ENCODE peak calls at places on chromosomes 4 and X, in ten cellular contexts. One of them, this sample, is unnamed.

GRCh38 chr4:34198966-34199365 is 2045.3 kb downstream of the ARAP2 start:
- DNase-seq in epithelial cell of esophagus: peak
- DNase-seq in choroid plexus epithelial cell: no peak
- DNase-seq in gastrocnemius medialis: no peak
- DNase-seq in HFF-Myc: no peak
- DNase-seq in IMR-90: no peak
- DNase-seq in fibroblast of the aortic adventitia: no peak
- DNase-seq in breast epithelium: no peak
- DNase-seq in OCI-LY7: no peak
- DNase-seq in stomach: no peak
- DNase-seq in this sample: no peak

GRCh38 chr4:525660-526059 is 26.6 kb downstream of the PIGG start:
- DNase-seq in epithelial cell of esophagus: no peak
- DNase-seq in choroid plexus epithelial cell: no peak
- DNase-seq in gastrocnemius medialis: no peak
- DNase-seq in HFF-Myc: no peak
- DNase-seq in IMR-90: no peak
- DNase-seq in fibroblast of the aortic adventitia: no peak
- DNase-seq in breast epithelium: no peak
- DNase-seq in OCI-LY7: no peak
- DNase-seq in stomach: no peak
- DNase-seq in this sample: no peak

GRCh38 chrX:98568795-98569194 is 1685.1 kb downstream of the RPA4 start:
- DNase-seq in epithelial cell of esophagus: no peak
- DNase-seq in choroid plexus epithelial cell: no peak
- DNase-seq in gastrocnemius medialis: no peak
- DNase-seq in HFF-Myc: no peak
- DNase-seq in IMR-90: no peak
- DNase-seq in fibroblast of the aortic adventitia: no peak
- DNase-seq in breast epithelium: no peak
- DNase-seq in OCI-LY7: no peak
- DNase-seq in stomach: no peak
- DNase-seq in this sample: no peak

GRCh38 chr4:176927117-176927516 is 134.4 kb upstream of the VEGFC start:
- DNase-seq in epithelial cell of esophagus: no peak
- DNase-seq in choroid plexus epithelial cell: no peak
- DNase-seq in gastrocnemius medialis: no peak
- DNase-seq in HFF-Myc: no peak
- DNase-seq in IMR-90: no peak
- DNase-seq in fibroblast of the aortic adventitia: peak
- DNase-seq in breast epithelium: no peak
- DNase-seq in OCI-LY7: no peak
- DNase-seq in stomach: no peak
- DNase-seq in this sample: no peak

GRCh38 chr4:88104902-88105610 is 53.4 kb downstream of the ABCG2 start:
- DNase-seq in epithelial cell of esophagus: peak
- DNase-seq in choroid plexus epithelial cell: peak
- DNase-seq in gastrocnemius medialis: no peak
- DNase-seq in HFF-Myc: peak
- DNase-seq in IMR-90: peak
- DNase-seq in fibroblast of the aortic adventitia: peak
- DNase-seq in breast epithelium: no peak
- DNase-seq in OCI-LY7: no peak
- DNase-seq in stomach: no peak
- DNase-seq in this sample: no peak

GRCh38 chrX:13323241-13323640 is 3.4 kb upstream of the ATXN3L start:
- DNase-seq in epithelial cell of esophagus: no peak
- DNase-seq in choroid plexus epithelial cell: no peak
- DNase-seq in gastrocnemius medialis: no peak
- DNase-seq in HFF-Myc: no peak
- DNase-seq in IMR-90: no peak
- DNase-seq in fibroblast of the aortic adventitia: no peak
- DNase-seq in breast epithelium: no peak
- DNase-seq in OCI-LY7: no peak
- DNase-seq in stomach: no peak
- DNase-seq in this sample: no peak

GRCh38 chr4:84578540-84579409 is 4.2 kb upstream of the CDS1 start:
- DNase-seq in epithelial cell of esophagus: peak
- DNase-seq in choroid plexus epithelial cell: peak
- DNase-seq in gastrocnemius medialis: no peak
- DNase-seq in HFF-Myc: peak
- DNase-seq in IMR-90: peak
- DNase-seq in fibroblast of the aortic adventitia: peak
- DNase-seq in breast epithelium: no peak
- DNase-seq in OCI-LY7: peak
- DNase-seq in stomach: no peak
- DNase-seq in this sample: peak

GRCh38 chrX:14832591-14832990 is 40.3 kb downstream of the FANCB start:
- DNase-seq in epithelial cell of esophagus: no peak
- DNase-seq in choroid plexus epithelial cell: no peak
- DNase-seq in gastrocnemius medialis: no peak
- DNase-seq in HFF-Myc: no peak
- DNase-seq in IMR-90: peak
- DNase-seq in fibroblast of the aortic adventitia: peak
- DNase-seq in breast epithelium: no peak
- DNase-seq in OCI-LY7: no peak
- DNase-seq in stomach: no peak
- DNase-seq in this sample: no peak

GRCh38 chr4:40306203-40306602 is 28.9 kb upstream of the CHRNA9 start:
- DNase-seq in epithelial cell of esophagus: no peak
- DNase-seq in choroid plexus epithelial cell: no peak
- DNase-seq in gastrocnemius medialis: no peak
- DNase-seq in HFF-Myc: no peak
- DNase-seq in IMR-90: no peak
- DNase-seq in fibroblast of the aortic adventitia: no peak
- DNase-seq in breast epithelium: no peak
- DNase-seq in OCI-LY7: peak
- DNase-seq in stomach: no peak
- DNase-seq in this sample: peak

GRCh38 chr4:40307627-40308497 is 27.3 kb upstream of the CHRNA9 start:
- DNase-seq in epithelial cell of esophagus: no peak
- DNase-seq in choroid plexus epithelial cell: no peak
- DNase-seq in gastrocnemius medialis: no peak
- DNase-seq in HFF-Myc: no peak
- DNase-seq in IMR-90: no peak
- DNase-seq in fibroblast of the aortic adventitia: no peak
- DNase-seq in breast epithelium: no peak
- DNase-seq in OCI-LY7: peak
- DNase-seq in stomach: peak
- DNase-seq in this sample: peak

GRCh38 chr4:40305329-40306193 is 29.6 kb upstream of the CHRNA9 start:
- DNase-seq in epithelial cell of esophagus: no peak
- DNase-seq in choroid plexus epithelial cell: no peak
- DNase-seq in gastrocnemius medialis: no peak
- DNase-seq in HFF-Myc: no peak
- DNase-seq in IMR-90: no peak
- DNase-seq in fibroblast of the aortic adventitia: no peak
- DNase-seq in breast epithelium: no peak
- DNase-seq in OCI-LY7: peak
- DNase-seq in stomach: no peak
- DNase-seq in this sample: peak

GRCh38 chr4:40308528-40309122 is 26.5 kb upstream of the CHRNA9 start:
- DNase-seq in epithelial cell of esophagus: no peak
- DNase-seq in choroid plexus epithelial cell: no peak
- DNase-seq in gastrocnemius medialis: no peak
- DNase-seq in HFF-Myc: no peak
- DNase-seq in IMR-90: no peak
- DNase-seq in fibroblast of the aortic adventitia: no peak
- DNase-seq in breast epithelium: no peak
- DNase-seq in OCI-LY7: no peak
- DNase-seq in stomach: no peak
- DNase-seq in this sample: no peak

DNA sequence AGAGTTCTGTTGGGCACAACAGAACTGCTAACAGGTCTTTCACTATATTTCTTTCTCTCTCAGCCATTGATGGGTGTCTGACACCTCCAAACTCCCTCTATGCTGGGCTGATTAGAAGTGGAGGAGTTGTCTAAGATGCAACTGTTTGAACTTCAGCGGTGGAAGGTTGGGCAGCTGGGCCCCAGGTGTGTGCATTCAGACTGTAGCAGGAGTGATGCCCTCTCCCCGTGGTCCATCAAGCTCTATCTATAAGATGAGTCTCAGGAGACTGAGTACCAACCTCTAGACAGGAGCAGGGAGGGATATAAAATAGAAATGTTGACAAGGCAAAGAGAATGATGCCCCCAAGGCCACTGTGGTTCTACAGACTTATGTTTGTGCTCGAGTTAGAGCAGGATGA is 28.1 kb upstream of the CHRNA9 start:
- DNase-seq in epithelial cell of esophagus: no peak
- DNase-seq in choroid plexus epithelial cell: no peak
- DNase-seq in gastrocnemius medialis: no peak
- DNase-seq in HFF-Myc: no peak
- DNase-seq in IMR-90: no peak
- DNase-seq in fibroblast of the aortic adventitia: no peak
- DNase-seq in breast epithelium: no peak
- DNase-seq in OCI-LY7: peak
- DNase-seq in stomach: no peak
- DNase-seq in this sample: no peak
- H3K4me3 ChIP-seq in epithelial cell of esophagus: no peak
- H3K4me3 ChIP-seq in choroid plexus epithelial cell: no peak
- H3K4me3 ChIP-seq in gastrocnemius medialis: no peak
- H3K4me3 ChIP-seq in HFF-Myc: no peak
- H3K4me3 ChIP-seq in IMR-90: no peak
- H3K4me3 ChIP-seq in fibroblast of the aortic adventitia: no peak
- H3K4me3 ChIP-seq in breast epithelium: no peak
- H3K4me3 ChIP-seq in OCI-LY7: peak
- H3K4me3 ChIP-seq in stomach: no peak
- H3K4me3 ChIP-seq in this sample: peak

GRCh38 chrX:16867947-16868346 is 2.2 kb downstream of the RBBP7 start:
- DNase-seq in epithelial cell of esophagus: no peak
- DNase-seq in choroid plexus epithelial cell: no peak
- DNase-seq in gastrocnemius medialis: no peak
- DNase-seq in HFF-Myc: no peak
- DNase-seq in IMR-90: no peak
- DNase-seq in fibroblast of the aortic adventitia: no peak
- DNase-seq in breast epithelium: no peak
- DNase-seq in OCI-LY7: no peak
- DNase-seq in stomach: no peak
- DNase-seq in this sample: no peak
- H3K4me3 ChIP-seq in epithelial cell of esophagus: no peak
- H3K4me3 ChIP-seq in choroid plexus epithelial cell: no peak
- H3K4me3 ChIP-seq in gastrocnemius medialis: peak
- H3K4me3 ChIP-seq in HFF-Myc: peak
- H3K4me3 ChIP-seq in IMR-90: no peak
- H3K4me3 ChIP-seq in fibroblast of the aortic adventitia: peak
- H3K4me3 ChIP-seq in breast epithelium: no peak
- H3K4me3 ChIP-seq in OCI-LY7: peak
- H3K4me3 ChIP-seq in stomach: peak
- H3K4me3 ChIP-seq in this sample: no peak

GRCh38 chrX:49160908-49161307 is 1.6 kb upstream of the MAGIX start:
- DNase-seq in epithelial cell of esophagus: no peak
- DNase-seq in choroid plexus epithelial cell: no peak
- DNase-seq in gastrocnemius medialis: no peak
- DNase-seq in HFF-Myc: no peak
- DNase-seq in IMR-90: no peak
- DNase-seq in fibroblast of the aortic adventitia: no peak
- DNase-seq in breast epithelium: no peak
- DNase-seq in OCI-LY7: no peak
- DNase-seq in stomach: no peak
- DNase-seq in this sample: no peak

GRCh38 chrX:49165901-49166881 is 3.6 kb downstream of the MAGIX start:
- DNase-seq in epithelial cell of esophagus: peak
- DNase-seq in choroid plexus epithelial cell: peak
- DNase-seq in gastrocnemius medialis: peak
- DNase-seq in HFF-Myc: no peak
- DNase-seq in IMR-90: peak
- DNase-seq in fibroblast of the aortic adventitia: peak
- DNase-seq in breast epithelium: peak
- DNase-seq in OCI-LY7: peak
- DNase-seq in stomach: peak
- DNase-seq in this sample: peak

GRCh38 chrX:49162620-49163019 is at the start of gene MAGIX:
- DNase-seq in epithelial cell of esophagus: no peak
- DNase-seq in choroid plexus epithelial cell: no peak
- DNase-seq in gastrocnemius medialis: no peak
- DNase-seq in HFF-Myc: no peak
- DNase-seq in IMR-90: no peak
- DNase-seq in fibroblast of the aortic adventitia: no peak
- DNase-seq in breast epithelium: no peak
- DNase-seq in OCI-LY7: no peak
- DNase-seq in stomach: peak
- DNase-seq in this sample: no peak

GRCh38 chrX:49164589-49165360 is 2.2 kb downstream of the MAGIX start:
- DNase-seq in epithelial cell of esophagus: no peak
- DNase-seq in choroid plexus epithelial cell: no peak
- DNase-seq in gastrocnemius medialis: no peak
- DNase-seq in HFF-Myc: no peak
- DNase-seq in IMR-90: no peak
- DNase-seq in fibroblast of the aortic adventitia: no peak
- DNase-seq in breast epithelium: no peak
- DNase-seq in OCI-LY7: no peak
- DNase-seq in stomach: no peak
- DNase-seq in this sample: no peak

DNA sequence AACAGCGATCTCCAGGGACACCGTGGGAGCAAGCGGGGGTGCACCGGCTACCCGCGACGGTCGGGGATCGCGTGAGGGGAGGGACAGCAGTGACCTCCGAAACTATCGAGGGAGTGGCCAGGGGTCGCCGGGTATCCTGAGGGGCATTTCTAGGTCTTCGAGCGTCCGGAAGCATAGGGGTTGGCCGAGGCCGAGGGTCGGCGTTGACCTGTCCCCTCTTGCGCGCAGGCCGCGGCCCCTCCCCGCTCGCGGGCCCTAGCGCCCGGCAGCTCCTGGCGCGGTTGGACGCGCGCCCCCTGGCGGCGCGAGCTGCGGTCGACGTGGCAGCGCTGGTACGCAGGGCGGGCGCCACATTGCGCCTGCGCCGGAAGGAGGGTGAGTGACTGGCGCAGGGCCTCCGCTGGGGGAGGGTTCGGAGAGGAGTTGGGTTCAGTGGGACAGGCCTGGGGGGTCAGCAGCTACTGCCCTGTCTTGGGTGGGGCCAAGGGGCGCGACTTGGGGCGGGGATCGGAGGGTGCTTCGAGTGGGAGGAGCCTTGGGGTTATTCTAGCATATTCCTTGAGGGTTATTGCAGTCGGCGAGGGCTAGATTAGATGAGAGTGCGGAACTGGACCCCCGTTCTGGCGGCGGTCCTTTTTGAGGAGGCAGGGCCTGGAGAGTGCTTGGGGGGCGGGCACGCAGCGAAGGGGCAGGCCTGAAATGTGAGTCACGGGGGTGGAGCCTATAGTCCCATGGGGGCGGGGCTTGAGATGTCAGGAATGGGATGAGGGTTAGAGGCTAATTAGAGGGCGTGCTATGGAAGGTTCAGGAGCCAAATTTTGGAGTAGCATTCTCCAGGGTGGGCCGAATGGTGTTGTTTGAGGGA is 1.2 kb downstream of the MAGIX start:
- DNase-seq in epithelial cell of esophagus: peak
- DNase-seq in choroid plexus epithelial cell: peak
- DNase-seq in gastrocnemius medialis: peak
- DNase-seq in HFF-Myc: no peak
- DNase-seq in IMR-90: peak
- DNase-seq in fibroblast of the aortic adventitia: peak
- DNase-seq in breast epithelium: peak
- DNase-seq in OCI-LY7: peak
- DNase-seq in stomach: peak
- DNase-seq in this sample: peak
- H3K4me3 ChIP-seq in epithelial cell of esophagus: peak
- H3K4me3 ChIP-seq in choroid plexus epithelial cell: peak
- H3K4me3 ChIP-seq in gastrocnemius medialis: peak
- H3K4me3 ChIP-seq in HFF-Myc: peak
- H3K4me3 ChIP-seq in IMR-90: peak
- H3K4me3 ChIP-seq in fibroblast of the aortic adventitia: peak
- H3K4me3 ChIP-seq in breast epithelium: peak
- H3K4me3 ChIP-seq in OCI-LY7: peak
- H3K4me3 ChIP-seq in stomach: peak
- H3K4me3 ChIP-seq in this sample: peak

DNA sequence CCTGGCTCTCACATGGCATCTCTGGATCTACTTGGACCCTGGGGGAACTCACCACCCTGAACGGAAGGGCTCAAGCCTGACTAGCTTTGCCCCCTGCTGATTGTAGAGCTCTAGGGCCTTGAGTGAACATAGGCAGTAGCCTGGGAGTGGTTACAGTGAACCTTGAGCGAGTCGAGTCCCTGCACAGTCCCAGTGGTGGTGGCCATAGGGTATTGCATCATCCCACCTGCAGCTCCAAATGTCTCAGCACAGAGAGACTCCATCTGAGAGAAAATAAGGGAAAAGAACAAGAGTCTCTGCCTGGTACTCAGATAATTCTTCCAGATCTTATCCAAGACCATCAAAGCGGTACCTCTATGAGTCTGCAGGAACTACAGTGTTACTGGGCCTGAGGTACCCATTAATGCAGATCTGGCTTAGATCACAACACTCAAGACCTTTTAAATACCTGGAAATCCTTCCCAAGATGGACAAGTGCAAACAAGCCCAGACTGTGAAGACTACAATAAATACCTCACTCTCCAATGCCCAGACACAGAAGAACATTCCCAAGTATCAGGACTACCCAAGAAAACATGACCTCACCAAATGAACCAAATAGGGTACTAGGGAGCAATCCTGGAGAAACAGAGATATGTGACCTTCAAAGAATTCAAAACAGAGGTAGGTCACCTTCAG is 167.5 kb upstream of the TET2 start:
- DNase-seq in epithelial cell of esophagus: peak
- DNase-seq in choroid plexus epithelial cell: no peak
- DNase-seq in gastrocnemius medialis: no peak
- DNase-seq in HFF-Myc: no peak
- DNase-seq in IMR-90: no peak
- DNase-seq in fibroblast of the aortic adventitia: no peak
- DNase-seq in breast epithelium: no peak
- DNase-seq in OCI-LY7: no peak
- DNase-seq in stomach: no peak
- DNase-seq in this sample: no peak
- H3K4me3 ChIP-seq in epithelial cell of esophagus: no peak
- H3K4me3 ChIP-seq in choroid plexus epithelial cell: no peak
- H3K4me3 ChIP-seq in gastrocnemius medialis: no peak
- H3K4me3 ChIP-seq in HFF-Myc: no peak
- H3K4me3 ChIP-seq in IMR-90: no peak
- H3K4me3 ChIP-seq in fibroblast of the aortic adventitia: no peak
- H3K4me3 ChIP-seq in breast epithelium: no peak
- H3K4me3 ChIP-seq in OCI-LY7: no peak
- H3K4me3 ChIP-seq in stomach: no peak
- H3K4me3 ChIP-seq in this sample: no peak